ENCODE peak calls at places on chromosomes 11 and 22, in ten cellular contexts. O is T1000; K is HEK293T; X is CD8-positive, alpha-beta memory T cell; L is fibroblast of lung; A is amniotic stem cell; F is aorta; T is dorsolateral prefrontal cortex; Q is stimulated activated CD8-positive, alpha-beta memory T cell treated with anti-CD3 and anti-CD28 coated beads, Interleukin-15, amount 100 ng/mL, for 24 hours; N is stomach. E is an unnamed sample.

GRCh38 chr11:33735166-33735425 is 1.1 kb downstream of the CD59 start:
- DNase-seq in F (no peak), A (no peak), K (no peak), O (no peak), X (no peak), Q (no peak), N (no peak), L (no peak), T (no peak), E (no peak)

GRCh38 chr11:78203184-78203583 is 14.5 kb downstream of the USP35 start:
- DNase-seq in F (no peak), X (peak; percentile 80), N (no peak), A (no peak), L (no peak), Q (no peak), O (no peak), T (no peak), K (no peak), E (peak; percentile 86)

GRCh38 chr11:126339073-126339865 is 16.2 kb upstream of the ST3GAL4 start:
- DNase-seq in L (peak; percentile 36), Q (no peak), F (peak; percentile 39), N (no peak), A (no peak), X (no peak), O (no peak), K (no peak), T (no peak), E (no peak)

GRCh38 chr11:100709233-100709999 is 22.3 kb downstream of the ARHGAP42 start:
- DNase-seq in L (peak; percentile 58), Q (no peak), N (no peak), F (no peak), T (no peak), O (no peak), A (no peak), K (no peak), X (no peak), E (no peak)

GRCh38 chr11:15927196-15927865 is 429.0 kb downstream of the SOX6 start:
- DNase-seq in N (no peak), F (no peak), K (no peak), L (no peak), X (no peak), A (no peak), Q (no peak), T (no peak), O (no peak), E (no peak)

GRCh38 chr11:116851631-116852030 is 14.2 kb upstream of the APOA1 start:
- DNase-seq in N (no peak), F (no peak), Q (no peak), L (peak; percentile 26), K (no peak), T (no peak), X (peak; percentile 80), O (no peak), A (no peak), E (peak; percentile 55)

GRCh38 chr11:102318469-102318868 is 1.2 kb downstream of the BIRC3 start:
- DNase-seq in X (peak; percentile 76), F (no peak), Q (no peak), L (peak; percentile 20), N (peak; percentile 42), A (no peak), O (no peak), K (no peak), T (no peak), E (peak; percentile 62)

GRCh38 chr11:107741044-107741823 is 29.4 kb upstream of the SLN start:
- DNase-seq in Q (no peak), L (no peak), T (no peak), N (no peak), X (no peak), O (no peak), A (no peak), F (no peak), K (peak; percentile 36), E (no peak)

GRCh38 chr11:22130462-22131053 is 62.3 kb upstream of the ANO5 start:
- DNase-seq in T (no peak), X (no peak), Q (no peak), O (no peak), F (no peak), K (peak; percentile 12), L (no peak), A (no peak), N (no peak), E (no peak)

GRCh38 chr11:27329867-27330632 is 33.0 kb downstream of the CCDC34 start:
- DNase-seq in L (peak; percentile 70), Q (no peak), X (no peak), O (no peak), K (no peak), F (no peak), N (no peak), A (no peak), T (no peak), E (no peak)

GRCh38 chr11:16791494-16791961 is 53.1 kb downstream of the C11orf58 start:
- DNase-seq in L (peak; percentile 98), N (no peak), F (peak; percentile 84), O (peak; percentile 36), Q (no peak), X (no peak), T (no peak), A (peak; percentile 69), K (no peak), E (no peak)

GRCh38 chr11:57459112-57460016 is 964 bp upstream of the RTN4RL2 start:
- DNase-seq in F (no peak), T (no peak), A (no peak), L (no peak), N (no peak), O (no peak), K (no peak), X (peak; percentile 51), Q (no peak), E (no peak)

GRCh38 chr22:41709341-41709740 is 10.0 kb downstream of the MEI1 start:
- DNase-seq in T (no peak), O (no peak), N (no peak), A (no peak), Q (no peak), L (no peak), K (no peak), F (no peak), X (no peak), E (no peak)

GRCh38 chr22:37904572-37905533 is 1.2 kb upstream of the MICALL1 start:
- DNase-seq in F (peak; percentile 83), L (peak; percentile 99), T (no peak), X (no peak), Q (no peak), N (peak; percentile 65), K (peak; percentile 66), A (peak; percentile 94), O (peak; percentile 82), E (no peak)

GRCh38 chr11:29173660-29174062 is 843.2 kb downstream of the KCNA4 start:
- DNase-seq in A (peak; percentile 57), L (peak; percentile 98), K (no peak), F (no peak), O (no peak), X (no peak), N (no peak), T (no peak), Q (no peak), E (no peak)

GRCh38 chr11:114128399-114128798 is 68.9 kb downstream of the ZBTB16 start:
- DNase-seq in X (no peak), N (no peak), O (no peak), Q (no peak), A (no peak), L (no peak), F (no peak), T (no peak), K (no peak), E (no peak)

GRCh38 chr11:38756537-38756936 is 2158.5 kb upstream of the RAG2 start:
- DNase-seq in O (no peak), A (no peak), Q (no peak), F (no peak), L (no peak), T (no peak), X (no peak), K (no peak), N (no peak), E (no peak)

GRCh38 chr11:11244470-11245080 is 108.5 kb downstream of the CSNK2A3 start:
- DNase-seq in O (no peak), A (no peak), N (no peak), T (no peak), X (no peak), L (no peak), Q (no peak), K (no peak), F (no peak), E (no peak)

GRCh38 chr11:4809246-4809645 is 5.1 kb upstream of the OR52R1 start:
- DNase-seq in F (no peak), O (no peak), X (no peak), A (no peak), T (no peak), N (no peak), Q (no peak), L (no peak), K (no peak), E (no peak)

GRCh38 chr11:44564198-44564597 is 1.3 kb upstream of the CD82 start:
- DNase-seq in T (no peak), K (no peak), O (no peak), L (peak; percentile 32), A (no peak), X (no peak), F (no peak), Q (no peak), N (peak; percentile 71), E (no peak)

GRCh38 chr22:50035976-50036375 is 22.1 kb downstream of the TTLL8 start:
- DNase-seq in K (no peak), X (peak; percentile 32), N (no peak), A (no peak), Q (no peak), L (no peak), T (peak; percentile 35), O (no peak), F (peak; percentile 27), E (no peak)

GRCh38 chr11:104091281-104092071 is 55.0 kb downstream of the DDI1 start:
- DNase-seq in F (no peak), Q (no peak), L (peak; percentile 40), T (no peak), X (no peak), O (no peak), A (no peak), N (no peak), K (no peak), E (no peak)

GRCh38 chr11:76185931-76186401 is 20.3 kb downstream of the WNT11 start:
- DNase-seq in F (peak; percentile 59), T (no peak), N (no peak), A (no peak), O (no peak), Q (no peak), L (no peak), K (no peak), X (no peak), E (no peak)

GRCh38 chr11:129894281-129895125 is 875 bp downstream of the NFRKB start:
- DNase-seq in X (no peak), F (no peak), N (no peak), O (no peak), A (no peak), L (peak; percentile 9), Q (no peak), K (no peak), T (no peak), E (peak; percentile 7)

GRCh38 chr11:797300-798092 is 585 bp downstream of the SLC25A22 start:
- DNase-seq in A (peak; percentile 83), X (peak; percentile 93), N (peak; percentile 60), K (peak; percentile 71), L (peak; percentile 78), O (peak; percentile 67), T (peak; percentile 77), Q (peak; percentile 57), F (peak; percentile 83), E (peak; percentile 72)

GRCh38 chr11:10727259-10727851 is 23.7 kb upstream of the CTR9 start:
- DNase-seq in L (peak; percentile 25), Q (no peak), X (no peak), O (no peak), K (no peak), N (no peak), F (no peak), T (no peak), A (no peak), E (no peak)

GRCh38 chr11:128482512-128483191 is 104.7 kb downstream of the ETS1 start:
- DNase-seq in K (no peak), Q (no peak), N (no peak), F (no peak), A (no peak), X (peak; percentile 81), T (no peak), L (peak; percentile 74), O (no peak), E (peak; percentile 71)

GRCh38 chr22:28333106-28333505 is 346.5 kb downstream of the TTC28 start:
- DNase-seq in X (no peak), A (no peak), N (no peak), F (no peak), K (no peak), L (no peak), T (no peak), Q (no peak), O (no peak), E (no peak)